ENCODE peak calls at places on chromosome 15, in nine cellular contexts. H is HCT116, J is colonic mucosa, U is tibial nerve, R is GM13976, P is psoas muscle, S is fibroblast of pulmonary artery, T is spleen, W is nephron progenitor cell. L is an unnamed sample.

GRCh38 chr15:75584121-75584520 is 5.0 kb upstream of the PTPN9 start:
- DNase-seq in W (no peak), P (no peak), R (no peak), S (peak), T (no peak), J (no peak), U (no peak), H (no peak), L (no peak)

GRCh38 chr15:24955549-24955929 is 752 bp downstream of the SNRPN start:
- DNase-seq in P (peak), H (no peak), U (no peak), R (peak), T (peak), J (peak), S (no peak), W (peak), L (no peak)

GRCh38 chr15:69525543-69525942 is 72.9 kb downstream of the RPLP1 start:
- DNase-seq in U (no peak), H (no peak), P (no peak), J (no peak), R (no peak), W (no peak), S (no peak), T (no peak), L (no peak)

GRCh38 chr15:98745179-98745578 is 96.8 kb downstream of the IGF1R start:
- DNase-seq in S (no peak), R (no peak), H (no peak), J (peak), P (no peak), W (no peak), U (no peak), T (no peak), L (no peak)

GRCh38 chr15:68991723-68992122 is 22.8 kb upstream of the NOX5 start:
- DNase-seq in T (no peak), W (no peak), U (no peak), S (peak), P (no peak), H (no peak), J (no peak), R (no peak), L (no peak)

GRCh38 chr15:98904466-98905048 is 103.0 kb downstream of the PGPEP1L start:
- DNase-seq in R (peak), H (peak), U (no peak), T (no peak), P (no peak), S (peak), W (peak), J (peak), L (peak)

GRCh38 chr15:31487811-31488436 is 161.3 kb downstream of the KLF13 start:
- DNase-seq in R (peak), W (no peak), H (no peak), J (peak), T (no peak), S (peak), P (no peak), U (no peak), L (no peak)

GRCh38 chr15:76235186-76235826 is 76.0 kb downstream of the ETFA start:
- DNase-seq in S (peak), U (no peak), J (no peak), T (no peak), W (no peak), P (no peak), R (peak), H (peak), L (no peak)

GRCh38 chr15:64697911-64698369 is 77.4 kb downstream of the RBPMS2 start:
- DNase-seq in R (no peak), S (no peak), H (no peak), U (no peak), J (no peak), T (no peak), W (no peak), P (no peak), L (no peak)

GRCh38 chr15:67067161-67067853 is 1.9 kb downstream of the SMAD3 start:
- DNase-seq in R (no peak), P (no peak), S (no peak), J (no peak), H (no peak), T (no peak), W (peak), U (no peak), L (peak)

DNA sequence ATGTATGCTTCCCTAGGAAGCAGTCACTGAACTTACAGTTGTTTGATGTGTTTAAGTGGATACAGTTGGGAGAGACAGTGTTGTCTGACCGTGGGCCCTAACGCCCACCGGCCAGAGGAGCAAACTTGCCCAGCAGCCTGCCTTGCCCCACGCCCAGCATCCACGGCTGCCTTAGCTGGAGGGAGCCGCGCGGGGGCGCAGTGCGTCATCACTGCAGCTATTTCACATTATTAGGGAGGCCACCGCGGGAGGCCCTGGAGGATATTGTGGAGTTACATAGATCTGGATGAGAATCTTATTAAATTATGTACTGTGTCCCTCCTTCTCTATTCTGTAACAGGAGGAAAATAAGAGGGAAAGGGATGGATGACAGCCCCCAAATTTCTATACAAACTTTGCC is 267.2 kb downstream of the GABRG3 start:
- DNase-seq in R (no peak), W (peak), S (no peak), P (no peak), J (no peak), U (no peak), H (no peak), T (no peak), L (peak)
- TF ChIP-seq CTCF in R (no peak), W (peak), S (no peak), P (no peak), J (no peak), U (no peak), H (no peak), T (no peak), L (peak)

DNA sequence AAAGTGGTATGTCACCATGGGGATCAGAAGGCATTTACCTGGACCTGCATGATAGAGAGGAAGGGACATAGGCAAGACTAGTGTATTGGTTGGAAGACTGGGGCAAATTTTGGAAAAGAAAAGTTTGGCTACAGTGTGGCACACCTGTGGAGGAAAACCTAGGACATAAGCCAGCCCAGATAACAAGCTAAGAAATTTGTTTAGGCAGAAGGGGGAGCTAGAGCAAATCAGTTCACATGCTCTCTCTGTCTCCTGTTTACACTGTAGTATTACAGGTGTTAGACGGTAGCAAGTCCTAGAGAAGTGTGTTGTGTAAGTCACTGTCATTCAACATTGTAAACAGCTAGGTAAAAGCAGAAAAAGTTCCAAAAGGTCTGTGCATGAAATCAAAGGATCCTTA is 11.9 kb upstream of the ALDH1A2 start:
- DNase-seq in S (peak), R (peak), H (peak), J (no peak), T (no peak), W (no peak), P (no peak), U (no peak), L (no peak)
- TF ChIP-seq CTCF in S (peak), R (no peak), H (peak), J (no peak), T (no peak), W (peak), P (no peak), U (no peak), L (no peak)

GRCh38 chr15:52206446-52206845 is 15.3 kb upstream of the GNB5 start:
- DNase-seq in H (no peak), U (no peak), P (no peak), J (no peak), R (no peak), S (no peak), W (no peak), T (no peak), L (no peak)

GRCh38 chr15:52199271-52199670 is 8.1 kb upstream of the GNB5 start:
- DNase-seq in T (no peak), S (no peak), P (no peak), J (no peak), W (no peak), H (no peak), U (no peak), R (no peak), L (no peak)

GRCh38 chr15:52204657-52205056 is 13.5 kb upstream of the GNB5 start:
- DNase-seq in W (no peak), S (no peak), R (no peak), T (no peak), P (no peak), J (no peak), U (no peak), H (no peak), L (no peak)

GRCh38 chr15:52196891-52197290 is 5.7 kb upstream of the GNB5 start:
- DNase-seq in H (no peak), T (no peak), S (no peak), P (no peak), U (no peak), R (no peak), J (no peak), W (no peak), L (no peak)

GRCh38 chr15:52200831-52201365 is 9.7 kb upstream of the GNB5 start:
- DNase-seq in W (no peak), S (peak), U (no peak), T (no peak), R (no peak), P (no peak), H (no peak), J (no peak), L (no peak)
- TF ChIP-seq CTCF in W (no peak), S (no peak), U (no peak), T (no peak), R (no peak), P (no peak), H (no peak), J (no peak), L (no peak)

GRCh38 chr15:83398591-83398990 is 48.5 kb upstream of the SH3GL3 start:
- DNase-seq in P (no peak), J (no peak), R (no peak), S (peak), H (no peak), T (no peak), W (no peak), U (no peak), L (no peak)

DNA sequence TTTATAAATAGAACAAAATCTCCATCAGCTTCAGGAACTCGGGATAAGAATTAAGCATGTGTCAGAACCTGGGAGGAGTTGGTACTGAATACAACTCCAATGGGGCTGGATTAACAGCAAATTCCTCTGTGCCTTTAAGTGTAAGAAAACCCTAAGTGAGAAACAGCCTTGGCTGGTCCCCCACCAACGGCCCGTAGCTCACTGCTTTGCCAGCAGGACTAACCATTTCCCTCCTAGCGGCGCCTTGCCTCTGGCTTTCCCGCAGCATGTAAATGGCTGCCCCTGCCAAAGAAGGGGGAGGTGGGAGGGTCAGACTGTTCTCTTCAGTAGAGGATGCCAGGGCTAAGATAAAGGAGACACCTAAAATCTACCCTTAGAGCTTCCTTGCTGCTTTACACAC is 51.1 kb upstream of the SH3GL3 start:
- DNase-seq in H (no peak), W (peak), U (no peak), P (no peak), T (no peak), J (no peak), R (no peak), S (no peak), L (peak)
- TF ChIP-seq CTCF in H (no peak), W (no peak), U (no peak), P (no peak), T (no peak), J (no peak), R (no peak), S (no peak), L (no peak)

L was measured in endothelial cell.